ENCODE peak calls at places on chromosome 9, in five cellular contexts. D is glutamatergic neuron; M is lower leg skin; L is CD8-positive, alpha-beta T cell; U is neural crest cell. S is an unnamed sample.

GRCh38 chr9:83583151-83584014 is 39.6 kb upstream of the IDNK start:
- DNase-seq in D (peak), M (no peak), L (no peak), U (peak), S (peak)

GRCh38 chr9:18437315-18438200 is 36.4 kb upstream of the ADAMTSL1 start:
- DNase-seq in D (no peak), M (peak), L (no peak), U (no peak), S (no peak)

GRCh38 chr9:123359106-123359505 is 3.1 kb downstream of the CRB2 start:
- DNase-seq in D (no peak), M (no peak), L (no peak), U (no peak), S (no peak)

GRCh38 chr9:131650254-131650653 is 89.6 kb downstream of the RAPGEF1 start:
- DNase-seq in D (no peak), M (peak), L (no peak), U (no peak), S (no peak)

GRCh38 chr9:131421691-131422090 is 27.8 kb downstream of the PRRC2B start:
- DNase-seq in D (no peak), M (no peak), L (no peak), U (no peak), S (no peak)

GRCh38 chr9:127586537-127586936 is 25.5 kb upstream of the STXBP1 start:
- DNase-seq in D (peak), M (peak), L (peak), U (peak), S (peak)

GRCh38 chr9:91164724-91165520 is 196.8 kb downstream of the AUH start:
- DNase-seq in D (no peak), M (peak), L (peak), U (no peak), S (no peak)

GRCh38 chr9:10612649-10613398 is at the start of gene PTPRD:
- DNase-seq in D (peak), M (peak), L (no peak), U (peak), S (peak)

GRCh38 chr9:76996700-76997099 is 22.8 kb upstream of the FOXB2 start:
- DNase-seq in D (peak), M (no peak), L (no peak), U (peak), S (peak)

GRCh38 chr9:1047605-1048235 is 2.4 kb upstream of the DMRT2 start:
- DNase-seq in D (peak), M (no peak), L (no peak), U (no peak), S (no peak)

GRCh38 chr9:37840560-37841194 is 40.1 kb downstream of the DCAF10 start:
- DNase-seq in D (no peak), M (no peak), L (no peak), U (no peak), S (no peak)

GRCh38 chr9:128001411-128002298 is 20.9 kb upstream of the EEIG1 start:
- DNase-seq in D (no peak), M (no peak), L (no peak), U (no peak), S (no peak)

GRCh38 chr9:106954562-106954961 is 91.6 kb downstream of the ZNF462 start:
- DNase-seq in D (no peak), M (no peak), L (no peak), U (no peak), S (no peak)

GRCh38 chr9:8887369-8887768 is 1087.8 kb upstream of the DMAC1 start:
- DNase-seq in D (no peak), M (no peak), L (no peak), U (no peak), S (no peak)

GRCh38 chr9:70566743-70567142 is 152.3 kb upstream of the KLF9 start:
- DNase-seq in D (no peak), M (no peak), L (no peak), U (no peak), S (no peak)

GRCh38 chr9:38329980-38330379 is 62.5 kb upstream of the ALDH1B1 start:
- DNase-seq in D (no peak), M (no peak), L (no peak), U (no peak), S (no peak)

GRCh38 chr9:69895659-69896058 is 75.0 kb downstream of the CFAP95 start:
- DNase-seq in D (no peak), M (no peak), L (no peak), U (no peak), S (no peak)

GRCh38 chr9:19162956-19163355 is 35.7 kb upstream of the PLIN2 start:
- DNase-seq in D (no peak), M (no peak), L (no peak), U (no peak), S (no peak)

GRCh38 chr9:97984188-97985057 is 1.3 kb downstream of the ANP32B start:
- DNase-seq in D (peak), M (peak), L (peak), U (peak), S (peak)

GRCh38 chr9:129579294-129579693 is 41.6 kb downstream of the C9orf50 start:
- DNase-seq in D (no peak), M (no peak), L (no peak), U (no peak), S (no peak)

GRCh38 chr9:134076644-134077043 is 8.8 kb upstream of the BRD3 start:
- DNase-seq in D (no peak), M (peak), L (no peak), U (no peak), S (no peak)

GRCh38 chr9:13934411-13934810 is 379.5 kb downstream of the NFIB start:
- DNase-seq in D (no peak), M (no peak), L (no peak), U (no peak), S (no peak)

GRCh38 chr9:114989600-114990410 is 59.4 kb upstream of the TNFSF8 start:
- DNase-seq in D (no peak), M (no peak), L (no peak), U (no peak), S (no peak)

GRCh38 chr9:101738566-101739183 is at the start of gene GRIN3A:
- DNase-seq in D (peak), M (no peak), L (no peak), U (peak), S (peak)

GRCh38 chr9:114283551-114284111 is 39.3 kb upstream of the ORM1 start:
- DNase-seq in D (peak), M (peak), L (no peak), U (no peak), S (no peak)

GRCh38 chr9:72807765-72808445 is 144.9 kb downstream of the ALDH1A1 start:
- DNase-seq in D (no peak), M (no peak), L (no peak), U (no peak), S (no peak)

GRCh38 chr9:123660691-123661090 is 269.2 kb downstream of the DENND1A start:
- DNase-seq in D (peak), M (no peak), L (no peak), U (no peak), S (no peak)

GRCh38 chr9:117413346-117414219 is 1.3 kb downstream of the ASTN2 start:
- DNase-seq in D (peak), M (peak), L (no peak), U (peak), S (peak)

GRCh38 chr9:4923580-4924544 is 61.2 kb upstream of the JAK2 start:
- DNase-seq in D (no peak), M (no peak), L (no peak), U (no peak), S (no peak)

GRCh38 chr9:81902601-81903000 is 25.6 kb upstream of the SPATA31D4 start:
- DNase-seq in D (no peak), M (no peak), L (no peak), U (no peak), S (no peak)

GRCh38 chr9:115359011-115359780 is 241.2 kb upstream of the TNC start:
- DNase-seq in D (no peak), M (no peak), L (no peak), U (no peak), S (no peak)

GRCh38 chr9:124045076-124045829 is 33.7 kb downstream of the LHX2 start:
- DNase-seq in D (no peak), M (no peak), L (no peak), U (no peak), S (peak)

GRCh38 chr9:78288214-78288892 is 8.6 kb upstream of the PSAT1 start:
- DNase-seq in D (no peak), M (no peak), L (no peak), U (no peak), S (no peak)

GRCh38 chr9:111712369-111712768 is 51.0 kb downstream of the GNG10 start:
- DNase-seq in D (no peak), M (no peak), L (no peak), U (no peak), S (no peak)

GRCh38 chr9:21994526-21994995 is at the start of gene CDKN2B-AS1:
- DNase-seq in D (peak), M (no peak), L (peak), U (no peak), S (peak)

GRCh38 chr9:28389411-28389810 is 816.1 kb upstream of the C9orf72 start:
- DNase-seq in D (no peak), M (no peak), L (no peak), U (no peak), S (no peak)

GRCh38 chr9:109192732-109193361 is 25.8 kb upstream of the FRRS1L start:
- DNase-seq in D (peak), M (peak), L (peak), U (no peak), S (peak)

GRCh38 chr9:130138791-130139190 is 33.4 kb upstream of the NCS1 start:
- DNase-seq in D (no peak), M (no peak), L (no peak), U (no peak), S (no peak)

GRCh38 chr9:137428311-137428630 is 5.1 kb downstream of the NOXA1 start:
- DNase-seq in D (no peak), M (no peak), L (no peak), U (no peak), S (no peak)
- TF ChIP-seq CTCF in D (no peak), M (no peak), L (no peak), U (no peak), S (no peak)

GRCh38 chr9:86997158-86997557 is 49.9 kb upstream of the GAS1 start:
- DNase-seq in D (no peak), M (no peak), L (no peak), U (no peak), S (no peak)
- TF ChIP-seq CTCF in D (no peak), M (no peak), L (no peak), U (peak), S (no peak)

GRCh38 chr9:35490155-35490909 is 421 bp downstream of the RUSC2 start:
- DNase-seq in D (peak), M (peak), L (no peak), U (peak), S (peak)
- TF ChIP-seq CTCF in D (no peak), M (no peak), L (no peak), U (no peak), S (no peak)

DNA sequence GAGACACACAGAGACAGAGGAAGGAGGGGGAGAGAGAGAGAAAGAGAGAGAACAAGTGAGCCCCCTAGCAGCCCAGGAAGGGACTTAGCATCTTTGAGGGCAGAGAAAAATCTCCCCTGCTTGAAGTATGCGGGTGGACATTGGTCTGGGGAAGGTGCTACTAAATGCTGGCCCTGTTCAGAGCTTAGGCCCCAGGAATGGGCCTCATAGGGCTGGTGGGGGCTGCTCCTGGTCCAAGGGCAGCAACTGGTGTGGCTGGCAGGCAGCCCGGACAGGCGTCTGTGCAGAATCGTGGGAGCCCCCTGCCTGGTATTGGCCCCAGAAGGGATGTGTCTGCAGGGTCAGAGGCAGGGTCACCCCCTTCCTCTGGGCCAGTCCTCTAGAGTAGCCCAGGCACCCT is 47.8 kb upstream of the SUSD3 start:
- DNase-seq in D (no peak), M (peak), L (no peak), U (no peak), S (no peak)
- TF ChIP-seq CTCF in D (no peak), M (no peak), L (no peak), U (no peak), S (no peak)

GRCh38 chr9:34634551-34634945 is 3.0 kb downstream of the SIGMAR1 start:
- DNase-seq in D (no peak), M (no peak), L (no peak), U (no peak), S (no peak)

GRCh38 chr9:34636791-34637355 is 714 bp downstream of the SIGMAR1 start:
- DNase-seq in D (no peak), M (no peak), L (peak), U (no peak), S (no peak)

GRCh38 chr9:34633166-34633565 is 4.3 kb upstream of the ARID3C start:
- DNase-seq in D (no peak), M (no peak), L (no peak), U (no peak), S (no peak)

GRCh38 chr9:34635556-34635955 is 2.0 kb downstream of the SIGMAR1 start:
- DNase-seq in D (no peak), M (no peak), L (no peak), U (no peak), S (no peak)

GRCh38 chr9:34633851-34634550 is 3.6 kb downstream of the SIGMAR1 start:
- DNase-seq in D (peak), M (no peak), L (peak), U (peak), S (peak)
- TF ChIP-seq CTCF in D (peak), M (no peak), L (peak), U (peak), S (peak)

GRCh38 chr9:119369670-119370366 is 583 bp upstream of the BRINP1 start:
- DNase-seq in D (no peak), M (no peak), L (no peak), U (no peak), S (no peak)

GRCh38 chr9:119368681-119369581 is at the start of gene BRINP1:
- DNase-seq in D (peak), M (no peak), L (no peak), U (peak), S (peak)

GRCh38 chr9:119368179-119368578 is 1.1 kb downstream of the BRINP1 start:
- DNase-seq in D (no peak), M (no peak), L (no peak), U (no peak), S (no peak)

GRCh38 chr9:119366909-119367690 is 2.1 kb downstream of the BRINP1 start:
- DNase-seq in D (peak), M (no peak), L (no peak), U (no peak), S (no peak)

GRCh38 chr9:119365291-119366027 is 3.8 kb downstream of the BRINP1 start:
- DNase-seq in D (peak), M (no peak), L (no peak), U (peak), S (peak)
- TF ChIP-seq CTCF in D (peak), M (no peak), L (no peak), U (peak), S (peak)

DNA sequence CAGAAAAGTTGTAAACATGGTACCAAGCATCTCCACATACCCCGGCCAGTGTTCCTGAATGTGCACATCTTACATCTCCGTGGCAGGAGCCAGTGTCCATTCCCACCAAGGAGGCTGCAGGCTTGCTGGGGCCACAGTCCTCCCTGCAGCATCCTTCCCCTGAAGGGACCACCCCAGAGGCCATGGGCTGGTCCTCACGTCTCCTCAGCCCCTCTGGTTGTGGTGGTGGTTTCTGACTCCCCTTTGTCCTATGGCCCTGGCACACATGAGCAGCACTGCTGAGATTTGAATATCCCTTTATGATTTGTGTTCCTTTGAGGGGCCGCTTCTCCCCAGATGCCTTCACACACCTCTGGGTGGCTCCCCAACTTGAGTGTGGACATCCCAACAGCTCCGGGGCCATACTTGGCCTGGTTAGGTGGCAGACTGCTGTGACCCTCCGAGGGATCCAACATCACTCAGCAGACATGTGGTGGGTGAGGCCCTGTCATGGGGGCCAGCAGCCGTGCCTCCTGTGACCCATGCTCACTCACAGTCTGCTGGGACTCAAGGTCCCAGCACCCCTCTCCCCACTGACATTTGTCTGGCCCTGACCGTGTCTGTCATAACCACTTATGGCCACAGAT is 14.3 kb downstream of the PHF2 start:
- DNase-seq in D (no peak), M (peak), L (peak), U (no peak), S (no peak)
- TF ChIP-seq CTCF in D (no peak), M (no peak), L (no peak), U (no peak), S (no peak)

GRCh38 chr9:95268681-95269080 is 48.8 kb downstream of the FANCC start:
- DNase-seq in D (peak), M (no peak), L (no peak), U (no peak), S (no peak)
- TF ChIP-seq CTCF in D (no peak), M (no peak), L (no peak), U (no peak), S (no peak)

S was measured in endothelial cell.